ENCODE peak calls at places on chromosomes 7 and 10, in nine cellular contexts. G, Q, Z, X, S, Y, V, K and N are unnamed samples.

GRCh38 chr7:141415999-141416398 is 135.2 kb upstream of the AGK start:
- DNase-seq in V (no peak), G (no peak), X (no peak), S (no peak), Q (no peak), Z (no peak), Y (no peak), K (no peak), N (no peak)

GRCh38 chr7:131226116-131226562 is 101.5 kb upstream of the MKLN1 start:
- DNase-seq in G (no peak), K (peak), S (no peak), X (no peak), Z (no peak), Y (no peak), Q (no peak), V (no peak), N (no peak)

GRCh38 chr7:150447966-150448788 is 2.3 kb upstream of the GIMAP8 start:
- DNase-seq in Q (no peak), K (no peak), Z (no peak), V (no peak), X (no peak), Y (no peak), S (no peak), G (no peak), N (peak)

GRCh38 chr7:77421273-77421672 is 5.1 kb upstream of the GSAP start:
- DNase-seq in Y (no peak), K (no peak), Q (no peak), S (no peak), G (no peak), V (no peak), Z (no peak), X (no peak), N (no peak)

GRCh38 chr10:4984971-4985594 is 18.6 kb downstream of the AKR1C2 start:
- DNase-seq in Q (peak), K (peak), V (no peak), X (no peak), S (no peak), Z (no peak), Y (no peak), G (no peak), N (no peak)

GRCh38 chr7:151859111-151859947 is 17.6 kb downstream of the PRKAG2 start:
- DNase-seq in V (no peak), X (no peak), G (no peak), S (peak), Q (peak), Z (peak), Y (peak), K (no peak), N (no peak)

GRCh38 chr10:122126763-122127659 is 138.0 kb downstream of the TACC2 start:
- DNase-seq in X (no peak), Z (peak), Y (no peak), V (peak), K (peak), S (no peak), G (no peak), Q (no peak), N (no peak)

GRCh38 chr7:43799605-43800004 is 41.1 kb downstream of the BLVRA start:
- DNase-seq in S (no peak), X (no peak), Q (no peak), G (no peak), V (no peak), K (peak), Y (no peak), Z (peak), N (peak)

GRCh38 chr7:38232475-38233366 is 40.7 kb downstream of the TARP start:
- DNase-seq in Z (no peak), S (peak), K (no peak), G (peak), X (no peak), Y (peak), Q (no peak), V (no peak), N (no peak)

GRCh38 chr7:151304856-151305255 is 36.8 kb upstream of the NUB1 start:
- DNase-seq in V (no peak), G (no peak), X (no peak), K (no peak), Q (no peak), Y (no peak), S (no peak), Z (no peak), N (no peak)

GRCh38 chr10:33336606-33337334 is 2.3 kb upstream of the NRP1 start:
- DNase-seq in X (peak), G (no peak), Z (no peak), Q (peak), K (no peak), V (peak), S (no peak), Y (peak), N (peak)

GRCh38 chr7:114930829-114931655 is 9.1 kb downstream of the MDFIC start:
- DNase-seq in Z (peak), G (no peak), Q (no peak), Y (no peak), K (no peak), S (no peak), V (no peak), X (no peak), N (no peak)

GRCh38 chr7:157431951-157432540 is 95.2 kb downstream of the DNAJB6 start:
- DNase-seq in Q (no peak), Y (peak), S (peak), Z (no peak), G (no peak), V (no peak), X (no peak), K (no peak), N (no peak)

GRCh38 chr7:114409750-114410149 is 4.9 kb upstream of the FOXP2 start:
- DNase-seq in Q (no peak), K (no peak), G (no peak), S (no peak), X (no peak), V (no peak), Z (no peak), Y (no peak), N (no peak)

GRCh38 chr10:65968437-65968836 is 957.4 kb upstream of the LRRTM3 start:
- DNase-seq in G (no peak), Q (no peak), X (no peak), K (no peak), Y (no peak), Z (no peak), S (no peak), V (no peak), N (no peak)

GRCh38 chr10:51082857-51083256 is 8.6 kb downstream of the PRKG1 start:
- DNase-seq in Y (no peak), G (no peak), K (no peak), X (no peak), Q (no peak), S (no peak), Z (no peak), V (no peak), N (no peak)

GRCh38 chr10:51085204-51085603 is 10.9 kb downstream of the PRKG1 start:
- DNase-seq in X (no peak), S (no peak), V (no peak), G (no peak), Q (no peak), Z (no peak), Y (no peak), K (no peak), N (no peak)

GRCh38 chr10:51079766-51080165 is 5.5 kb downstream of the PRKG1 start:
- DNase-seq in Y (no peak), X (no peak), G (no peak), V (no peak), Q (no peak), Z (no peak), S (no peak), K (no peak), N (no peak)

GRCh38 chr10:51086695-51087094 is 12.4 kb downstream of the PRKG1 start:
- DNase-seq in X (no peak), G (no peak), Q (no peak), Z (no peak), S (no peak), K (no peak), Y (no peak), V (no peak), N (no peak)

DNA sequence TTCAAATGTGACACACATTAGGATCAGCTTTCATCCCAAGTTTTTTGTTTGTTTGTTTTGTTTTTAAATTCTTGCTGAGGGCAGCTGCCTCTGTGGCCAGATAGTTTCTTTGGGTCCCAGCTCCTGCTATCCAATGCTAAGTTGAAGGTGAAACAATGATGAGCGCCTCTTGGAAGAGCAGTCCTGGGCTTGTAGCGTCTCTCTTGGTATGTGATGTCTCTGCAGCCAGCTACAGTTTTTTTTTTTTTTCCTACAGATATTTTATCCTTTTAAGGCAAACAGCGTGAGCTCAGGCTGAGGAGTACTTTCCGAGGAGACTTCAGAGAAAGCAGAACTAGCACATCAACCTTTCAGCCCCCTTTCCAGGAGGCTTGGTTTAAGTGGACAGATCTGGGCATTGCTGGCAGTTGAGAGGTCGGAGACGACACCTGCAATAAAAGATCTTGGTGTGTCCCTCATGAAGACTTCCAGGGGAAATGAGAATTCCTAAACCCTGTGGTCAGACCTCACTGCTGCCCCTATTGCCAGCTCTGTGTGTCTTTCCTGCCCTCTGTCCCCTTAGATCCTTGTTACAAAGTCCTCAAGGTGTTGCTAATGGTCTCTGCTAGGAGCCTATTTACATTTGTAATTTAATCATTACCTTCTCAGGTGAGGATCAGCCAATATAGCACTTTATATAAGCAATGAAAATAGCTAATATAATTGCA is 9.1 kb downstream of the PRKG1 start:
- DNase-seq in S (no peak), Q (no peak), Z (no peak), X (no peak), G (no peak), K (no peak), Y (no peak), V (no peak), N (no peak)
- TF ChIP-seq CTCF in S (no peak), Q (no peak), Z (no peak), X (no peak), G (no peak), K (no peak), Y (no peak), V (no peak), N (no peak)

GRCh38 chr7:32070406-32071360 is at the start of gene PDE1C:
- DNase-seq in V (no peak), Q (peak), Z (no peak), Y (no peak), K (no peak), X (peak), G (no peak), S (no peak), N (peak)

GRCh38 chr7:32071466-32072091 is 1.4 kb upstream of the PDE1C start:
- DNase-seq in V (no peak), X (no peak), G (no peak), S (no peak), Y (no peak), K (no peak), Q (no peak), Z (no peak), N (no peak)

GRCh38 chr7:32073533-32073932 is 3.3 kb upstream of the PDE1C start:
- DNase-seq in Z (no peak), Y (no peak), S (no peak), V (no peak), G (no peak), X (no peak), K (no peak), Q (no peak), N (no peak)

GRCh38 chr7:32070051-32070405 is 179 bp downstream of the PDE1C start:
- DNase-seq in G (no peak), V (no peak), Z (no peak), Y (no peak), S (no peak), K (no peak), X (no peak), Q (no peak), N (no peak)

DNA sequence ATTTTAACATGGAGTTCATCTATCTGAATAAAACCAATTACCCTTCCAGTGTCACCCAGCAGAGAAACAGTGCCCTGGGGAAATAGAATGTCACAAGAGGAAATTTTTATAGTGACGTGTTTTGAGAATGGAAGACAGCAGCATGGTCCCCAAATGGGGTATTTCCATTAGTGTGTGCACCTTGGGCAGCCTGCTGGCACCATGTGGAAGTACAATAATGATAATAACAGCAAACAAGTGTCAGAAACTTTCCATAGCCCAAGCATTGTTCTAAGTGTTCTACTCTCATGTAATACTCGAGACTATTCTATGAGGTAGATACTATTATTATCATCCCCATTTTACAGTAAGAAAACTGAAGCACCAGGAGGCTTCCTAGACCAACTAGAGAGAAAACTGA is 2.2 kb upstream of the PDE1C start:
- DNase-seq in K (no peak), V (no peak), X (no peak), Z (no peak), Y (no peak), S (no peak), G (no peak), Q (no peak), N (no peak)
- TF ChIP-seq CTCF in K (no peak), V (no peak), X (peak), Z (no peak), Y (peak), S (no peak), G (no peak), Q (no peak), N (peak)

DNA sequence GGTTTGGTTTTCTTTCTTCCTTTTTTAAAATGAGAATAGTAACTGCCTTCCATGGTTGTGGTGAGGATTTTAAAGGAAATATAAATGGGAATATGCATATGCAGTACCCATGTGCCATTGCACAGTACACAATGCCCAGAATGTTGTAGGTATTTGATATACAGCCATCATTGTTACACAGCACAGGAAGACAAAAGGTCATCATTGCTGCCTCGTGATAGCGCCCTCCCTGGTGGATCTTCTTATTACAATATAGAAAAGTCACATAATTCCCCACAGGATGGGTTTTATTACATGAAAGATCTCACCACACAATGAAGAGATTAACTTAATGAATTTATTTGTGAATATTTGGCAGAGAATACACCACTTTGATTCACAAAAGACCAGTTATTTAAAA is 76.5 kb downstream of the PPP1R17 start:
- DNase-seq in K (no peak), S (no peak), Y (no peak), Z (no peak), X (no peak), Q (no peak), G (no peak), V (no peak), N (no peak)
- TF ChIP-seq CTCF in K (no peak), S (no peak), Y (no peak), Z (peak), X (peak), Q (no peak), G (peak), V (peak), N (peak)

DNA sequence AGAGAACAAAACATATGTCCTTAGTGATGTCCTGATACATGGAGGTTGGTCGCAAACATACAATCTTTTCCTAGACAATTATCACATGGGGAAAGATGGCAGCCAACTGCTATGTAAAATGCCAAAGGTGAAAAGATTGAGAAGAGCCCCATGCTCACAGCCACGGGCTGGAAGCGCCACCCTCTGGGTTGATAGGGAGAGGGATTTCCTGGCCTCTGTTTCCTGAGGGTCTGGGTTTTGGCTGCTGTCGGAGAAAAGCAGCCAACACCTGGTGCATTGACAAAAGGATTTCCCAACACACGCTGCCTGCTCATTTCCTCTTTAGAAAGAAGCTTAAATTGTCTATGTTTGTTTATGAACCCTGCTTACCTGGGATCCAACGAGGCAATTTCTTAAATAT is 43.8 kb downstream of the ITIH5 start:
- DNase-seq in Z (peak), K (no peak), Y (no peak), Q (no peak), X (peak), G (no peak), V (no peak), S (no peak), N (no peak)
- TF ChIP-seq CTCF in Z (no peak), K (peak), Y (peak), Q (no peak), X (peak), G (peak), V (no peak), S (no peak), N (no peak)

GRCh38 chr10:100338434-100339036 is 8.5 kb upstream of the SCD start:
- DNase-seq in X (peak), K (peak), S (peak), Z (peak), V (peak), Q (peak), Y (peak), G (no peak), N (peak)
- TF ChIP-seq CTCF in X (peak), K (peak), S (peak), Z (peak), V (peak), Q (peak), Y (peak), G (peak), N (peak)

GRCh38 chr10:3046210-3046779 is 21.1 kb upstream of the PFKP start:
- DNase-seq in Q (no peak), V (no peak), G (no peak), K (no peak), Z (no peak), X (no peak), Y (no peak), S (no peak), N (no peak)

GRCh38 chr10:3047622-3047995 is 19.7 kb upstream of the PFKP start:
- DNase-seq in Y (no peak), G (no peak), Z (no peak), S (no peak), X (no peak), Q (no peak), V (no peak), K (no peak), N (no peak)

GRCh38 chr10:3043512-3044368 is 23.6 kb upstream of the PFKP start:
- DNase-seq in Q (peak), S (peak), K (peak), Z (peak), Y (no peak), V (peak), X (peak), G (no peak), N (no peak)

GRCh38 chr10:3046941-3047621 is 20.3 kb upstream of the PFKP start:
- DNase-seq in G (no peak), X (no peak), V (no peak), K (no peak), Q (no peak), S (no peak), Z (no peak), Y (no peak), N (no peak)

GRCh38 chr10:3045471-3046209 is 21.7 kb upstream of the PFKP start:
- DNase-seq in Z (peak), X (peak), K (peak), V (peak), G (no peak), Y (peak), S (peak), Q (no peak), N (peak)
- TF ChIP-seq CTCF in Z (peak), X (peak), K (no peak), V (peak), G (no peak), Y (no peak), S (no peak), Q (peak), N (peak)

DNA sequence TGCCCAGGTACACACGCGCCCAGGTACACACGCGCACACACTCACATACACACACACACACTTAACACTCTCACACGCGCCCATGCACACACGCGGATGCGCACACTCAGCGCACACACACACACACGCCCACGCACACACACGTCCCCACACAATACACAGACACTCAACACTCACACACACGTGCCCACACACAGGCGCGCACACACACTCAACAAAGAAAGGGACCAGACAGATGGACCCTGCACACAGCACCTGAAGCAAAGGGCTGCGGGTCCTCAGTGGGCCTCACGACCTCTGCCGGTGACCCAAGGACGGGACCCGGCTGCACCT is 257.4 kb downstream of the ZMYND11 start:
- DNase-seq in G (no peak), V (no peak), Z (no peak), Y (no peak), K (no peak), S (no peak), X (no peak), Q (no peak), N (no peak)
- TF ChIP-seq CTCF in G (no peak), V (no peak), Z (no peak), Y (no peak), K (no peak), S (no peak), X (no peak), Q (no peak), N (no peak)